ENCODE peak calls at places on chromosome 2, in eight cellular contexts. P is GM13977, U is esophagus muscularis mucosa, L is fibroblast of lung, V is GM10248, O is AG09309, W is AG10803, Z is left lung. K is an unnamed sample.
A peak's percentile ranks its signal among the peaks of the same experiment; 100 is the strongest.

GRCh38 chr2:117850015-117850414 is 35.5 kb downstream of the DDX18 start:
- DNase-seq in P (no peak), L (no peak), V (no peak), Z (no peak), U (no peak), W (no peak), O (no peak), K (no peak)

GRCh38 chr2:481388-481787 is 193.5 kb upstream of the ALKAL2 start:
- DNase-seq in Z (no peak), O (no peak), W (no peak), V (no peak), U (no peak), P (no peak), L (no peak), K (no peak)

GRCh38 chr2:217695033-217695520 is 307.7 kb downstream of the TNS1 start:
- DNase-seq in O (peak; percentile 97), U (no peak), L (peak; percentile 93), P (no peak), Z (no peak), W (peak; percentile 98), V (no peak), K (peak; percentile 48)

GRCh38 chr2:125684256-125684655 is 971.7 kb upstream of the GYPC start:
- DNase-seq in Z (no peak), O (no peak), V (no peak), W (no peak), L (no peak), P (no peak), U (no peak), K (peak; percentile 61)

GRCh38 chr2:11837875-11838734 is 91.7 kb downstream of the LPIN1 start:
- DNase-seq in O (no peak), W (no peak), Z (no peak), U (no peak), P (no peak), L (no peak), V (no peak), K (no peak)

GRCh38 chr2:45170976-45171514 is 161.8 kb upstream of the SIX2 start:
- DNase-seq in U (no peak), W (no peak), V (no peak), L (no peak), Z (no peak), P (no peak), O (no peak), K (no peak)

GRCh38 chr2:146821836-146822316 is 1023.0 kb upstream of the ACVR2A start:
- DNase-seq in Z (no peak), W (peak; percentile 36), O (no peak), L (peak; percentile 78), U (no peak), V (no peak), P (no peak), K (no peak)

GRCh38 chr2:237865623-237866041 is 6.2 kb downstream of the RAMP1 start:
- DNase-seq in Z (no peak), L (no peak), U (peak; percentile 62), W (no peak), P (no peak), O (no peak), V (no peak), K (no peak)

GRCh38 chr2:96098900-96099590 is 17.3 kb downstream of the ADRA2B start:
- DNase-seq in V (no peak), O (no peak), P (no peak), U (no peak), L (no peak), W (no peak), Z (peak; percentile 24), K (no peak)

GRCh38 chr2:208311321-208311720 is 45.3 kb downstream of the PIKFYVE start:
- DNase-seq in V (peak; percentile 43), O (no peak), L (no peak), U (no peak), W (no peak), P (peak; percentile 30), Z (no peak), K (no peak)

GRCh38 chr2:10912076-10912731 is 470 bp downstream of the KCNF1 start:
- DNase-seq in Z (no peak), P (no peak), O (no peak), W (no peak), U (no peak), V (no peak), L (no peak), K (no peak)

GRCh38 chr2:238720232-238720672 is 127.6 kb upstream of the TWIST2 start:
- DNase-seq in O (no peak), U (peak; percentile 90), Z (no peak), P (peak; percentile 61), W (peak; percentile 52), V (peak; percentile 43), L (peak; percentile 31), K (peak; percentile 47)

GRCh38 chr2:36657703-36658102 is 38.8 kb upstream of the VIT start:
- DNase-seq in Z (no peak), L (no peak), P (no peak), O (no peak), U (no peak), W (no peak), V (no peak), K (no peak)

GRCh38 chr2:120465701-120465988 is 119.7 kb downstream of the INHBB start:
- DNase-seq in P (no peak), Z (no peak), L (no peak), W (no peak), U (no peak), V (no peak), O (no peak), K (no peak)
- TF ChIP-seq CTCF in P (no peak), Z (no peak), L (no peak), W (no peak), U (no peak), V (no peak), O (no peak), K (no peak)

DNA sequence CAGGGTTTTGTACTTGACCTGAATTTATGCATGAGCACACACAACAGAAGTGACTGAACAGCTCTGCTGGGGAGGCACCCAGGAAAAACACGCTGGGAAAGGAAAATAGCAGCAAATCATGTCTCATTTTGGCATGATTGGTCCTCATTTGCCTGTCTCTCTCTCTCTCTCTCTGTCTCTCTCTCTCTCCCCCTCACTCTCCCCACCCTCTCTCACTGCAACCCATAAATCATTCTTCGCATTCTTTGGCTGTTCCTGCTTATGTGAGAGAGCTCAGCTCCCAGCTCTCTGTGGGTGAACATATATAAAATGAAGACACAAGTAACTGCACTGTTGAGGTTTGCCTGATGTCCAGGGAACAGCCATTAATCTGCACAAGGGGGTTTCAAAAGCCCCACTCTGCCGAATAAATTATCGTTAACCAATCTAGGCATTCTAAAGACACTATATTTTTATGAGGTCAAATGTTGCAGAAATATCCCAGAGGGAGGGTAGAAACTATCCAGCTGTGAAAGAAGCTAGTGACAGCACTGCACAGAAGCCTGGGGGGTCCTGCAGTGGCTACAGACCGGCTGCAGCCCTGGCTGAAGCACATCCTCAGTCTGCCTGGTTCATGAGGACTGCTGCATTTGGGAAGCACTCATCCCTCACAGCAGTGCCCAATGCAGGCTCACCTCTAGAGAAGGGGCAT is 260.3 kb downstream of the AFF3 start:
- DNase-seq in U (no peak), Z (no peak), W (peak; percentile 71), L (peak; percentile 97), P (no peak), O (peak; percentile 78), V (no peak), K (no peak)
- TF ChIP-seq CTCF in U (no peak), Z (no peak), W (no peak), L (no peak), P (no peak), O (no peak), V (no peak), K (no peak)

DNA sequence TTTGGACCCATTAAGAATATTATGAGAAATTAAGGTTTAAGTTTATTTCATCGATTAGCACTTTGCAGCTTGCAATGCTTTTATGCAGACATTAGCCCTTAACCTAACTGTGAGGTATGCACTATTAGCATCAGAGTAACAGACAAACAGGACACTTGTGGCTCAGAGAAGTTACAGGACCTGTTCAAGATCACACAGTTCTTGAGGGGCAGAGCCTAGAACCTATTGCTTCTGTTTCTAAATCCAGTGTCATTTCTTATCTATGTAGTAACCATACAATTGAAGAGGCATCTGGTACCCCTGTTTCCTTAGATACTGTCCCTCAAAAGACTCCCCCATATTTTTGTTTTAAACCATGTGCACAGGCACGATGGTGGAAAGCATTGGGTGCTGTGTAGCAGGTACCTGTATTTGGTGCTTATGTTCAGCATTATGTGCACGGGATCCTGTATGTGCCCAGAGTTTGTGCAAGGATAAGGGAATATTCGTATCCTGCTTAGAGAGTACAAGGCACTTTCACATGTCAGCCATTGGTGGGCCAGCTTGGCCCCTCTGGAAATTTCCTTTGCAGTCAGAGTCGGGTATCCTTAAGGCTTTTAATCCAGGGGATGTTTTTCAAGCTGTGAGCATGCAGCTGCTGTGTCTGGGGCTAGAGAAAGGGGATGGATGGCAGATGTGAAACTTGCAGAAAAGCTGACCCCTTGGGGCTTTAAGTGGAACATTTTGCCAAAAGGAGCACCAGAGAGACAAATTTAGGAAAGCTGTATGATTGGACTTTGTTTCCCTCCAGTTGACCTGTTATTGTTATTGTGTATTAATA is 2.0 kb downstream of the LBH start:
- DNase-seq in P (no peak), W (no peak), L (no peak), U (no peak), V (no peak), O (no peak), Z (no peak), K (no peak)
- TF ChIP-seq CTCF in P (no peak), W (no peak), L (no peak), U (no peak), V (no peak), O (no peak), Z (no peak), K (no peak)

DNA sequence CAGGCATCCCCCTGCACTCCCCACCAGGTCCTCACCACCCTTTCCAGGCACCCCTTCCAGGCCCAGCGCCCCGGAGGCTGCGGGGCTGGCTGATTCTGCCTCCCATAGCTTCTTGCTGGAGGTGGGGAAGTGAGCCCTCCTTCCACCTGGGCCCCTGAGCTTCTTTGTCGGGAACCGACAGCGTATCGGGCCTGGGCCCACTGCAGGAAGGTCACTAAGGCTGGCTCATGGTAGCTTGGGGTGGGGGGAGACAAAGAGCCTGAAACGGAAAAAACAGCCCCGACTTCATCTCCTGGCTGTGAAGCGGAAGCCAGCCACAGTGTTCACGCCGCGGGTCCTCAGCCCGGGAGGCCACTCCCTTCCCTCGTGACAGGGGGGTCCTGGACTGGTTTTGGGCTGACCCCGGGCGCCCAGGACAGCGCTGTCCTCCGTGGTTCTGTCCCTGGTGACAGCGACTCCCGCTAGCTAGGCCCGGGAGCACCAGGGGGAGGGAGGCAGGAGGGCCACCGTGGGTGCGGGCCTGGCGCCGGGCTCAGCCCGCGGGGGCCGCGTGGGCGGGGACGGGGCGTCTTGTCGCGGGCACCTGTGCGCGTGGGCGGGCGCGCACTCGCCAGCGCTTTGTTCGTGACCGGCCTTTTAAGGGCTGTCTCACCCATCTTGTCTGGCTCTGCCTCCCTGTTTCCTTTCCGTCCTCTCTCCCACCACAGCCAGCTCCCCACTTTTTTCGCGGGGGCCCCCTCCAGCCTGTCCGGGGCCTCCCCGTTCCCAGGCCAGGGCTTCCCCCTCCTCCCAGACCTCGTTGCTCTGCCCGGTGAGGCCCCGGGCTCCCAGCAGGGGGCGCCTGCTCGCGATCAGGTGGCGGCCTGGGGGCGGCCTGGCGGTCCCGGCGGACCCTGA is 64.9 kb downstream of the DNMT3A start:
- DNase-seq in U (no peak), O (no peak), L (peak; percentile 39), Z (peak; percentile 73), P (peak; percentile 92), W (no peak), V (peak; percentile 90), K (peak; percentile 11)
- TF ChIP-seq CTCF in U (peak; percentile 88), O (peak; percentile 12), L (peak; percentile 40), Z (peak; percentile 80), P (peak; percentile 92), W (peak; percentile 21), V (peak; percentile 93), K (peak; percentile 73)

DNA sequence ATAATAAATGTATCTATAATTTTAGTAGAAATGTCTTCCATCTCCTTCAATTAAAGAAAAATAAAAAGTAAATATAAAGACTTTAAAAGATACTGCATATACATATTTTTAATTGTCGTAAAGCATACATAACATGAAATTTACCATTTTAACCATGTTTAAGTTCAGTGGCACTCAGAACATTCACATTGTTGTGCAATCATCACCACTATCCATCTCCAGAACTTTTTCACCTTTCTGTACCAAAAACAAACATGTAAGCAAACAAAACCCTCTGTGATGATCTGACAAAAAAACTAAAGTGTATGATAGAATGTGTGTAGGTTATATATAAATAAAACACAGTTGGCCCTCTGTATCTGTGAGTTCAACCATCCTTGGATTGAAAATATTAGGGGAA is 13.4 kb upstream of the DCTN1 start:
- DNase-seq in V (no peak), O (no peak), L (no peak), P (no peak), U (no peak), W (no peak), Z (no peak), K (no peak)
- TF ChIP-seq CTCF in V (no peak), O (no peak), L (no peak), P (no peak), U (no peak), W (no peak), Z (no peak), K (no peak)

K was measured in MM.1S.